ENCODE peak calls at places on chromosomes 13 and 19, in five cellular contexts. F is cardiac muscle cell, Y is ovary, P is aorta, Z is lower leg skin. T is an unnamed sample.

GRCh38 chr19:53357821-53358581 is 7.5 kb upstream of the ZNF525 start:
- DNase-seq in Y (no peak), P (no peak), F (no peak), Z (no peak), T (no peak)

GRCh38 chr13:95956589-95957148 is 96.5 kb downstream of the UGGT2 start:
- DNase-seq in F (no peak), P (no peak), Y (no peak), Z (no peak), T (no peak)

GRCh38 chr13:103873725-103874124 is 807.5 kb upstream of the SLC10A2 start:
- DNase-seq in F (no peak), Y (no peak), P (no peak), Z (no peak), T (no peak)

GRCh38 chr13:37486171-37486661 is 112.4 kb downstream of the POSTN start:
- DNase-seq in F (no peak), Z (no peak), P (no peak), Y (no peak), T (no peak)

GRCh38 chr19:43765109-43765876 is 10.5 kb upstream of the SMG9 start:
- DNase-seq in P (peak; percentile 89), Y (peak; percentile 38), Z (peak; percentile 93), F (no peak), T (peak; percentile 30)

GRCh38 chr19:44598880-44599279 is 14.5 kb upstream of the IGSF23 start:
- DNase-seq in F (no peak), P (no peak), Y (no peak), Z (no peak), T (no peak)

GRCh38 chr13:109871018-109871370 is 84.6 kb upstream of the IRS2 start:
- DNase-seq in Z (no peak), F (no peak), P (no peak), Y (no peak), T (no peak)

GRCh38 chr13:66835040-66835628 is 395.0 kb downstream of the PCDH9 start:
- DNase-seq in Z (peak; percentile 85), F (peak; percentile 60), P (no peak), Y (peak; percentile 64), T (peak; percentile 31)

GRCh38 chr13:50208826-50209335 is 193.6 kb downstream of the KCNRG start:
- DNase-seq in F (peak; percentile 56), P (no peak), Z (no peak), Y (no peak), T (no peak)

GRCh38 chr19:54190942-54191670 is at the start of gene TSEN34:
- DNase-seq in F (peak; percentile 93), Z (peak; percentile 92), Y (peak; percentile 91), P (peak; percentile 94), T (peak; percentile 52)

GRCh38 chr19:11145147-11145924 is 10.2 kb downstream of the SPC24 start:
- DNase-seq in F (no peak), Z (no peak), Y (no peak), P (no peak), T (no peak)

GRCh38 chr13:33483471-33483870 is 197.9 kb upstream of the STARD13 start:
- DNase-seq in Z (no peak), P (no peak), Y (no peak), F (no peak), T (no peak)

GRCh38 chr19:49614096-49614857 is 23.3 kb downstream of the PRR12 start:
- DNase-seq in P (no peak), Y (no peak), Z (no peak), F (no peak), T (no peak)

GRCh38 chr13:26855921-26856320 is 95.3 kb upstream of the GPR12 start:
- DNase-seq in P (no peak), F (no peak), Y (no peak), Z (no peak), T (no peak)

GRCh38 chr19:47650695-47651094 is 41.8 kb downstream of the BICRA start:
- DNase-seq in P (no peak), Y (no peak), Z (no peak), F (no peak), T (no peak)

GRCh38 chr13:43377149-43377548 is 353.8 kb downstream of the DNAJC15 start:
- DNase-seq in Y (peak; percentile 30), Z (no peak), P (no peak), F (no peak), T (peak; percentile 27)

GRCh38 chr13:72412481-72412880 is 314.9 kb downstream of the MZT1 start:
- DNase-seq in F (no peak), Y (no peak), P (no peak), Z (no peak), T (no peak)

GRCh38 chr13:31192306-31192705 is 7.5 kb upstream of the B3GLCT start:
- DNase-seq in Y (no peak), Z (peak; percentile 46), F (no peak), P (no peak), T (no peak)

GRCh38 chr19:29326351-29326750 is 113.4 kb upstream of the UQCRFS1 start:
- DNase-seq in Z (peak; percentile 49), Y (no peak), P (no peak), F (no peak), T (no peak)

GRCh38 chr19:6065685-6066365 is 44.5 kb downstream of the RFX2 start:
- DNase-seq in P (peak; percentile 87), Z (peak; percentile 87), Y (peak; percentile 60), F (no peak), T (peak; percentile 65)

GRCh38 chr19:23049256-23049655 is 46.3 kb upstream of the ZNF728 start:
- DNase-seq in F (no peak), Y (no peak), Z (no peak), P (no peak), T (no peak)

GRCh38 chr13:113493315-113493951 is 2.9 kb upstream of the DCUN1D2 start:
- DNase-seq in P (no peak), Z (no peak), Y (no peak), F (no peak), T (no peak)

GRCh38 chr19:2977686-2978466 is 512 bp downstream of the TLE6 start:
- DNase-seq in F (no peak), Z (no peak), P (no peak), Y (no peak), T (no peak)

GRCh38 chr13:50127017-50127725 is 111.9 kb downstream of the KCNRG start:
- DNase-seq in Y (peak; percentile 59), F (peak; percentile 55), Z (peak; percentile 91), P (peak; percentile 79), T (peak; percentile 52)

DNA sequence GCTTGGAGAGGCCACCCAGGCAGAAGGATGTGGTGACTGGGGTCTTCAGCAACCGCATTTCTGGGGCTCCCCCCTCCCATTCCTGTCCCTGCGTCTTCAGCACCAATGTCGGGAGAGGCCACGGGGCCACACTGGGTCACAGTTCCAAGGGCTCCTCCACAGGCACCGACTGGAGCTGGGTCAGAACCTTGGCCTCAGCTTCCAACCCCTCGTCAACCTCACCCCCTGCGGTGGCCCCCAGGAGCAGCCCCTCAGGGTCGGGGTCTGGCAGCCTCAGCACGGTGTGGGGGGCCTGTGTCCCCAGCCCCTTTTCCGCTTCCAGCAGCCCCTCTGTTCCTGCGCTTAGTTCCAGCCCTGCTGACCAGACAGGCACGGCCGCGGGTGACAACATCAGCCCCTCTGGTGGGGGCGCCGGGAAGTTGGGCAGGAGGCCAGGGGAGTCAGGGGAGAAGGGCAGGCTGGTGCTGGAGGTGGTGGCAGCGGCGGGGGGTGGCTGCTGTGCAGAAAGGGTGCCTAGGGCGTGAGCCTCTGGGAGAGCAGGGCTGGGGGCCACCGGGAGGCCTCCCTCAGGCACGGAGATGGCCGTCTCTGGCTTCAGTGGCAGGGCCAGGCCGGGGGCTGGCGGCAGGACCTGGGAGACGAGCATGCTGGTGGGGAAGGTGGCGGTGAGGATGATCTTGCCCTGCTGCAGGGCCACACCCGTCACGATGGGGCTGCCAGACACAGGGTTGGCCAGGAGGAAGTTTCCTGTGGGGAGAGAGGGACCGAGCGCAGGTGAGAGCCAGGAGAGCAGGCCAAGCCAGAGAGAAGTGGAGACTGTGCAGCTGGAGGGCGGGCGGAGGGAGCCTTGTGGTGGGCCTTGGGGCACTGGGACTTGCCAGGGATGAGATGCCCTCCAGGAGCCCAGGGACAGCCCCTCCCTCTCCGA is 3.4 kb downstream of the SIX5 start:
- DNase-seq in F (no peak), Y (peak; percentile 56), P (no peak), Z (peak; percentile 86), T (peak; percentile 40)
- H3K4me3 ChIP-seq in F (no peak overlapping the region), Y (no peak overlapping the region), P (no peak overlapping the region), Z (no peak overlapping the region), T (no peak overlapping the region)

DNA sequence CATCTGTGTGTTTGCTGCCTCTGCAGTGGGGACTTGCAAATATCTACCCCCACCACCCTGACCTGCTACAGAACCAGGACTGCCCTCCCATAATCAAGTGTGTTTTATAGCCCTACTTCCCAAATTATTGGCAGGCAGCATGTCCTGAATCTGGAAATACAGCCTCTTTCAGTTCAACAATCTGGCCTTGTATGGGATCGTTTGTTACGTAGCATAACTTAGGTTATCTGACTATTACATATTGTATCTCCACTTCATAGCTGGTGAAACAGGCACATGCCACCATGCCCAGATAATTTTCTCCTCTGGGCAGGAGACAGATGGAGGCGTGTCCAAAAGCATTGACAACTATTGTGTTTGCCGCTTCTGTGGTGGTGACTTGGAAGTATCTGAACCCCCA is 66.7 kb upstream of the ADGRL1 start:
- DNase-seq in Y (no peak), P (no peak), Z (no peak), F (no peak), T (no peak)
- H3K4me3 ChIP-seq in Y (no peak overlapping the region), P (no peak overlapping the region), Z (no peak overlapping the region), F (no peak overlapping the region), T (no peak overlapping the region)

GRCh38 chr19:17948474-17948966 is 15.7 kb downstream of the CCDC124 start:
- DNase-seq in F (no peak), P (no peak), Z (no peak), Y (no peak), T (peak; percentile 62)
- H3K4me3 ChIP-seq in F (peak overlapping the region; percentile 47), P (peak overlapping the region; percentile 65), Z (peak overlapping the region; percentile 35), Y (peak overlapping the region; percentile 61), T (peak overlapping the region; percentile 83)

GRCh38 chr13:48593551-48593950 is 60.2 kb upstream of the CYSLTR2 start:
- DNase-seq in F (no peak), P (no peak), Z (no peak), Y (no peak), T (no peak)

GRCh38 chr13:48590141-48590863 is 57.4 kb upstream of the RCBTB2 start:
- DNase-seq in Z (no peak), Y (no peak), F (no peak), P (no peak), T (no peak)

GRCh38 chr13:48595330-48596127 is 58.2 kb upstream of the CYSLTR2 start:
- DNase-seq in Y (peak; percentile 81), P (no peak), F (peak; percentile 53), Z (no peak), T (peak; percentile 66)

GRCh38 chr13:48594080-48594815 is 59.5 kb upstream of the CYSLTR2 start:
- DNase-seq in Z (no peak), P (no peak), F (no peak), Y (no peak), T (no peak)

DNA sequence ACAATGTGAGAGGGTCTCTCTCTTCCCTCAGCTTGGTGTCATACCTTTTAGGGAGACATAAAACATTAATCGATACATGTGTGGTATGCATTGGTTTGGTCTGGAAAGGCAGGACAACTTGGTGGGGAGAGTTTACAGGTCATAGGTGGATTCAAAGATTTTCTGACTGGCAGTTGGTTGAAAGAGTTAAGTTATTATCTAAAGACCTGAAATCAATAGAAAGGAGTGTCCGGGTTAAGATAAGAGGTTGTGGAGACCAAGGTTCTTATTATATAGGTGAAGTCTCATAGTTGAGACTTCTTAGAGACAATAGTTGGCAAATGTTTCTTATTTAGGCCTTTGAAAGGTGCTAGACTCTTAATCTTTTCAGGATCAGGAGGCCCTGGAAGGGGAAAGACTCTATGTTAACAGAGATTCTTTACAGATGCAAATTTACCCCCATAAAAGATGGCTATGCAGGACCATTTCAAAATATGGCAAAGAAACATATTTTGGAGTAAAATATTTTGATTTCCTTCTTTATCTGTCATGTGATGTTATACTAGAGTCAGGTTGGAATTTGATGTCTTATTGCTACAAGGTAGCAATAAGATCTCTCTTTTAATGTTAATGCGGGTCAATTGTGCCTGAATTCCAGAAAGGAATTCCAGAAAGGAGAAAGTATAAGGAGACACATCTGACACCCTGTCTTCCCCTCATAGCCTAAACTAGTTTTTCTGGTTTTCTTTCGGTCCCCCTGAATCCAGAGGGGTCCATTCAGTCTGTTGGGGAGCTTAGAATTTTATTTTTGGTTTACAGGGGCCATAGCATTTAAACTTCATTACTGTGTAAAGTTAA is 59.2 kb upstream of the RCBTB2 start:
- DNase-seq in P (no peak), Y (no peak), Z (no peak), F (no peak), T (no peak)
- H3K4me3 ChIP-seq in P (no peak overlapping the region), Y (no peak overlapping the region), Z (no peak overlapping the region), F (no peak overlapping the region), T (no peak overlapping the region)